ENCODE peak calls at places on chromosome 1, in eight cellular contexts. One of them, this sample, is unnamed.

GRCh38 chr1:152244576-152244975 is 20.6 kb upstream of the HRNR start:
- DNase-seq in left ventricle myocardium inferior: no peak
- DNase-seq in stimulated activated CD8-positive, alpha-beta memory T cell treated with anti-CD3 and anti-CD28 coated beads, Interleukin-7, amount 100 ng/mL, for 1 hour: no peak
- DNase-seq in iris pigment epithelial cell: peak; percentile 8
- DNase-seq in stimulated activated CD4-positive, alpha-beta T cell treated with anti-CD3 and anti-CD28 coated beads, Interleukin-4, amount 100 ng/mL, for 4 hours: no peak
- DNase-seq in 8988T: no peak
- DNase-seq in NCI-H146: no peak
- DNase-seq in Caki2: no peak
- DNase-seq in this sample: no peak

GRCh38 chr1:1024421-1025415 is 4.8 kb downstream of the AGRN start:
- DNase-seq in left ventricle myocardium inferior: no peak
- DNase-seq in NCI-H146: no peak
- DNase-seq in Caki2: peak; percentile 78
- DNase-seq in 8988T: peak; percentile 84
- DNase-seq in iris pigment epithelial cell: peak; percentile 33
- DNase-seq in stimulated activated CD4-positive, alpha-beta T cell treated with anti-CD3 and anti-CD28 coated beads, Interleukin-4, amount 100 ng/mL, for 4 hours: no peak
- DNase-seq in stimulated activated CD8-positive, alpha-beta memory T cell treated with anti-CD3 and anti-CD28 coated beads, Interleukin-7, amount 100 ng/mL, for 1 hour: no peak
- DNase-seq in this sample: no peak

GRCh38 chr1:169115891-169116585 is 9.5 kb downstream of the ATP1B1 start:
- DNase-seq in iris pigment epithelial cell: peak; percentile 88
- DNase-seq in Caki2: peak; percentile 99
- DNase-seq in 8988T: no peak
- DNase-seq in stimulated activated CD8-positive, alpha-beta memory T cell treated with anti-CD3 and anti-CD28 coated beads, Interleukin-7, amount 100 ng/mL, for 1 hour: no peak
- DNase-seq in NCI-H146: no peak
- DNase-seq in left ventricle myocardium inferior: peak; percentile 48
- DNase-seq in stimulated activated CD4-positive, alpha-beta T cell treated with anti-CD3 and anti-CD28 coated beads, Interleukin-4, amount 100 ng/mL, for 4 hours: no peak
- DNase-seq in this sample: no peak

GRCh38 chr1:1550591-1551432 is 10.4 kb upstream of the TMEM240 start:
- DNase-seq in NCI-H146: no peak
- DNase-seq in stimulated activated CD8-positive, alpha-beta memory T cell treated with anti-CD3 and anti-CD28 coated beads, Interleukin-7, amount 100 ng/mL, for 1 hour: no peak
- DNase-seq in Caki2: no peak
- DNase-seq in stimulated activated CD4-positive, alpha-beta T cell treated with anti-CD3 and anti-CD28 coated beads, Interleukin-4, amount 100 ng/mL, for 4 hours: no peak
- DNase-seq in iris pigment epithelial cell: peak; percentile 57
- DNase-seq in left ventricle myocardium inferior: no peak
- DNase-seq in 8988T: peak; percentile 57
- DNase-seq in this sample: peak; percentile 64

GRCh38 chr1:1434131-1434811 is 1.2 kb upstream of the VWA1 start:
- DNase-seq in Caki2: no peak
- DNase-seq in NCI-H146: no peak
- DNase-seq in stimulated activated CD8-positive, alpha-beta memory T cell treated with anti-CD3 and anti-CD28 coated beads, Interleukin-7, amount 100 ng/mL, for 1 hour: no peak
- DNase-seq in iris pigment epithelial cell: no peak
- DNase-seq in 8988T: peak; percentile 54
- DNase-seq in stimulated activated CD4-positive, alpha-beta T cell treated with anti-CD3 and anti-CD28 coated beads, Interleukin-4, amount 100 ng/mL, for 4 hours: no peak
- DNase-seq in left ventricle myocardium inferior: peak; percentile 75
- DNase-seq in this sample: no peak

GRCh38 chr1:114023377-114023776 is 44.1 kb downstream of the OLFML3 start:
- DNase-seq in NCI-H146: peak; percentile 50
- DNase-seq in stimulated activated CD8-positive, alpha-beta memory T cell treated with anti-CD3 and anti-CD28 coated beads, Interleukin-7, amount 100 ng/mL, for 1 hour: no peak
- DNase-seq in 8988T: no peak
- DNase-seq in stimulated activated CD4-positive, alpha-beta T cell treated with anti-CD3 and anti-CD28 coated beads, Interleukin-4, amount 100 ng/mL, for 4 hours: no peak
- DNase-seq in Caki2: no peak
- DNase-seq in left ventricle myocardium inferior: no peak
- DNase-seq in iris pigment epithelial cell: no peak
- DNase-seq in this sample: no peak

GRCh38 chr1:239731079-239731744 is 344.8 kb downstream of the CHRM3 start:
- DNase-seq in stimulated activated CD4-positive, alpha-beta T cell treated with anti-CD3 and anti-CD28 coated beads, Interleukin-4, amount 100 ng/mL, for 4 hours: no peak
- DNase-seq in left ventricle myocardium inferior: no peak
- DNase-seq in NCI-H146: no peak
- DNase-seq in iris pigment epithelial cell: no peak
- DNase-seq in 8988T: no peak
- DNase-seq in Caki2: no peak
- DNase-seq in stimulated activated CD8-positive, alpha-beta memory T cell treated with anti-CD3 and anti-CD28 coated beads, Interleukin-7, amount 100 ng/mL, for 1 hour: no peak
- DNase-seq in this sample: no peak

GRCh38 chr1:227766015-227766634 is 30.9 kb downstream of the SNAP47 start:
- DNase-seq in iris pigment epithelial cell: no peak
- DNase-seq in 8988T: no peak
- DNase-seq in stimulated activated CD4-positive, alpha-beta T cell treated with anti-CD3 and anti-CD28 coated beads, Interleukin-4, amount 100 ng/mL, for 4 hours: peak; percentile 34
- DNase-seq in Caki2: peak; percentile 23
- DNase-seq in NCI-H146: peak; percentile 99
- DNase-seq in left ventricle myocardium inferior: no peak
- DNase-seq in stimulated activated CD8-positive, alpha-beta memory T cell treated with anti-CD3 and anti-CD28 coated beads, Interleukin-7, amount 100 ng/mL, for 1 hour: peak; percentile 72
- DNase-seq in this sample: no peak

GRCh38 chr1:46477153-46477929 is 12.3 kb upstream of the DMBX1 start:
- DNase-seq in iris pigment epithelial cell: peak; percentile 59
- DNase-seq in stimulated activated CD4-positive, alpha-beta T cell treated with anti-CD3 and anti-CD28 coated beads, Interleukin-4, amount 100 ng/mL, for 4 hours: peak; percentile 73
- DNase-seq in stimulated activated CD8-positive, alpha-beta memory T cell treated with anti-CD3 and anti-CD28 coated beads, Interleukin-7, amount 100 ng/mL, for 1 hour: peak; percentile 34
- DNase-seq in Caki2: peak; percentile 57
- DNase-seq in NCI-H146: peak; percentile 41
- DNase-seq in left ventricle myocardium inferior: peak; percentile 70
- DNase-seq in 8988T: peak; percentile 85
- DNase-seq in this sample: peak; percentile 71

GRCh38 chr1:241551759-241552638 is 19.8 kb downstream of the KMO start:
- DNase-seq in Caki2: no peak
- DNase-seq in NCI-H146: no peak
- DNase-seq in 8988T: no peak
- DNase-seq in stimulated activated CD8-positive, alpha-beta memory T cell treated with anti-CD3 and anti-CD28 coated beads, Interleukin-7, amount 100 ng/mL, for 1 hour: no peak
- DNase-seq in iris pigment epithelial cell: no peak
- DNase-seq in left ventricle myocardium inferior: peak; percentile 15
- DNase-seq in stimulated activated CD4-positive, alpha-beta T cell treated with anti-CD3 and anti-CD28 coated beads, Interleukin-4, amount 100 ng/mL, for 4 hours: peak; percentile 47
- DNase-seq in this sample: no peak

GRCh38 chr1:203906932-203907331 is 45.5 kb downstream of the SNRPE start:
- DNase-seq in stimulated activated CD4-positive, alpha-beta T cell treated with anti-CD3 and anti-CD28 coated beads, Interleukin-4, amount 100 ng/mL, for 4 hours: no peak
- DNase-seq in 8988T: peak; percentile 68
- DNase-seq in left ventricle myocardium inferior: no peak
- DNase-seq in iris pigment epithelial cell: peak; percentile 96
- DNase-seq in Caki2: peak; percentile 47
- DNase-seq in stimulated activated CD8-positive, alpha-beta memory T cell treated with anti-CD3 and anti-CD28 coated beads, Interleukin-7, amount 100 ng/mL, for 1 hour: no peak
- DNase-seq in NCI-H146: no peak
- DNase-seq in this sample: peak; percentile 93

GRCh38 chr1:228407118-228408040 is 744 bp upstream of the TRIM11 start:
- DNase-seq in NCI-H146: no peak
- DNase-seq in iris pigment epithelial cell: no peak
- DNase-seq in Caki2: no peak
- DNase-seq in stimulated activated CD4-positive, alpha-beta T cell treated with anti-CD3 and anti-CD28 coated beads, Interleukin-4, amount 100 ng/mL, for 4 hours: no peak
- DNase-seq in stimulated activated CD8-positive, alpha-beta memory T cell treated with anti-CD3 and anti-CD28 coated beads, Interleukin-7, amount 100 ng/mL, for 1 hour: no peak
- DNase-seq in left ventricle myocardium inferior: no peak
- DNase-seq in 8988T: no peak
- DNase-seq in this sample: no peak

GRCh38 chr1:38787041-38787440 is 72.5 kb downstream of the RRAGC start:
- DNase-seq in left ventricle myocardium inferior: no peak
- DNase-seq in iris pigment epithelial cell: no peak
- DNase-seq in NCI-H146: no peak
- DNase-seq in stimulated activated CD8-positive, alpha-beta memory T cell treated with anti-CD3 and anti-CD28 coated beads, Interleukin-7, amount 100 ng/mL, for 1 hour: no peak
- DNase-seq in stimulated activated CD4-positive, alpha-beta T cell treated with anti-CD3 and anti-CD28 coated beads, Interleukin-4, amount 100 ng/mL, for 4 hours: no peak
- DNase-seq in Caki2: no peak
- DNase-seq in 8988T: no peak
- DNase-seq in this sample: no peak

This sample was measured in fibroblast of the aortic adventitia.